ENCODE peak calls at places on chromosome 12, in ten cellular contexts. A is A549, M is H1, I is WTC11, U is SK-N-SH, Y is endothelial cell of umbilical vein, S is HCT116, E is HepG2, D is K562, H is GM12878. R is an unnamed sample.

GRCh38 chr12:54294152-54294913 is 6.5 kb downstream of the NFE2 start:
- DNase-seq in A (peak), M (peak), I (peak), U (peak), Y (peak), S (no peak), E (peak), D (peak), H (no peak), R (peak)

GRCh38 chr12:18864900-18865561 is 127.1 kb downstream of the CAPZA3 start:
- DNase-seq in A (no peak), M (no peak), I (no peak), U (peak), Y (no peak), S (no peak), E (no peak), D (no peak), H (no peak), R (no peak)

GRCh38 chr12:1934068-1934467 is 15.6 kb upstream of the CACNA2D4 start:
- DNase-seq in A (no peak), M (peak), I (no peak), U (peak), Y (no peak), S (no peak), E (no peak), D (no peak), H (no peak), R (no peak)

GRCh38 chr12:44779766-44780165 is 96.3 kb downstream of the NELL2 start:
- DNase-seq in A (no peak), M (no peak), I (no peak), U (no peak), Y (no peak), S (no peak), E (no peak), D (no peak), H (no peak), R (no peak)

GRCh38 chr12:109947511-109947910 is 47.4 kb downstream of the TCHP start:
- DNase-seq in A (no peak), M (no peak), I (no peak), U (no peak), Y (no peak), S (no peak), E (no peak), D (no peak), H (no peak), R (peak)

GRCh38 chr12:22729898-22730443 is 105.0 kb downstream of the ETNK1 start:
- DNase-seq in A (no peak), M (no peak), I (no peak), U (no peak), Y (peak), S (no peak), E (no peak), D (no peak), H (no peak), R (peak)

GRCh38 chr12:100303831-100304230 is 36.9 kb downstream of the SCYL2 start:
- DNase-seq in A (no peak), M (no peak), I (no peak), U (no peak), Y (no peak), S (no peak), E (no peak), D (no peak), H (no peak), R (no peak)

GRCh38 chr12:66456622-66457021 is 154.3 kb downstream of the HELB start:
- DNase-seq in A (no peak), M (no peak), I (no peak), U (no peak), Y (no peak), S (no peak), E (no peak), D (no peak), H (no peak), R (no peak)

GRCh38 chr12:67220065-67220464 is 49.1 kb upstream of the CAND1 start:
- DNase-seq in A (peak), M (no peak), I (peak), U (no peak), Y (no peak), S (peak), E (peak), D (no peak), H (no peak), R (peak)

GRCh38 chr12:47747115-47747514 is 11.6 kb downstream of the RAPGEF3 start:
- DNase-seq in A (no peak), M (no peak), I (no peak), U (no peak), Y (no peak), S (no peak), E (no peak), D (no peak), H (no peak), R (no peak)

GRCh38 chr12:131379758-131380157 is 331.1 kb upstream of the SFSWAP start:
- DNase-seq in A (no peak), M (peak), I (no peak), U (no peak), Y (no peak), S (no peak), E (no peak), D (no peak), H (no peak), R (no peak)

GRCh38 chr12:120249875-120250795 is 15.4 kb downstream of the PXN start:
- DNase-seq in A (no peak), M (no peak), I (no peak), U (no peak), Y (peak), S (no peak), E (no peak), D (no peak), H (no peak), R (peak)

GRCh38 chr12:22008196-22008595 is 37.8 kb upstream of the CMAS start:
- DNase-seq in A (no peak), M (no peak), I (no peak), U (no peak), Y (no peak), S (no peak), E (no peak), D (no peak), H (no peak), R (no peak)

GRCh38 chr12:1500095-1500801 is 94.1 kb downstream of the FBXL14 start:
- DNase-seq in A (peak), M (no peak), I (no peak), U (no peak), Y (no peak), S (no peak), E (no peak), D (peak), H (no peak), R (peak)

GRCh38 chr12:106839343-106839742 is 64.9 kb downstream of the RIC8B start:
- DNase-seq in A (no peak), M (no peak), I (no peak), U (no peak), Y (no peak), S (no peak), E (no peak), D (no peak), H (no peak), R (no peak)

GRCh38 chr12:64066052-64066451 is 156.0 kb downstream of the KICS2 start:
- DNase-seq in A (no peak), M (no peak), I (no peak), U (no peak), Y (no peak), S (no peak), E (peak), D (no peak), H (no peak), R (no peak)

GRCh38 chr12:42625611-42626010 is 36.1 kb upstream of the PRICKLE1 start:
- DNase-seq in A (no peak), M (no peak), I (no peak), U (peak), Y (peak), S (no peak), E (no peak), D (peak), H (no peak), R (no peak)

GRCh38 chr12:100077367-100077766 is 65.3 kb downstream of the BLTP3B start:
- DNase-seq in A (peak), M (no peak), I (no peak), U (peak), Y (no peak), S (no peak), E (peak), D (no peak), H (no peak), R (peak)

GRCh38 chr12:95147836-95148235 is 69.4 kb downstream of the FGD6 start:
- DNase-seq in A (no peak), M (no peak), I (no peak), U (no peak), Y (no peak), S (no peak), E (peak), D (no peak), H (no peak), R (no peak)

GRCh38 chr12:39581592-39581991 is 38.0 kb downstream of the ABCD2 start:
- DNase-seq in A (peak), M (no peak), I (no peak), U (no peak), Y (peak), S (peak), E (no peak), D (no peak), H (no peak), R (no peak)

GRCh38 chr12:91926810-91927209 is 218.8 kb downstream of the BTG1 start:
- DNase-seq in A (peak), M (no peak), I (no peak), U (no peak), Y (peak), S (no peak), E (peak), D (no peak), H (no peak), R (no peak)

GRCh38 chr12:15886372-15887042 is 4.3 kb downstream of the STRAP start:
- DNase-seq in A (peak), M (no peak), I (no peak), U (no peak), Y (peak), S (no peak), E (peak), D (no peak), H (no peak), R (no peak)

GRCh38 chr12:49451468-49452259 is 84.4 kb downstream of the SPATS2 start:
- DNase-seq in A (no peak), M (no peak), I (no peak), U (no peak), Y (no peak), S (no peak), E (no peak), D (no peak), H (peak), R (no peak)

GRCh38 chr12:131024026-131024425 is 70.3 kb downstream of the ADGRD1 start:
- DNase-seq in A (no peak), M (no peak), I (no peak), U (no peak), Y (no peak), S (no peak), E (no peak), D (no peak), H (no peak), R (no peak)

GRCh38 chr12:47799357-47799955 is 20.2 kb downstream of the HDAC7 start:
- DNase-seq in A (no peak), M (no peak), I (no peak), U (no peak), Y (no peak), S (no peak), E (no peak), D (no peak), H (no peak), R (no peak)

GRCh38 chr12:111319600-111320232 is 49.2 kb downstream of the PHETA1 start:
- DNase-seq in A (no peak), M (no peak), I (no peak), U (no peak), Y (no peak), S (no peak), E (no peak), D (no peak), H (no peak), R (no peak)

GRCh38 chr12:4855121-4855924 is 54.4 kb upstream of the KCNA1 start:
- DNase-seq in A (peak), M (peak), I (peak), U (peak), Y (peak), S (peak), E (peak), D (peak), H (peak), R (peak)

GRCh38 chr12:128079-128478 is 61.5 kb downstream of the IQSEC3 start:
- DNase-seq in A (no peak), M (no peak), I (no peak), U (no peak), Y (no peak), S (no peak), E (no peak), D (no peak), H (no peak), R (no peak)

GRCh38 chr12:82383930-82384513 is 25.7 kb downstream of the METTL25 start:
- DNase-seq in A (peak), M (no peak), I (no peak), U (no peak), Y (peak), S (no peak), E (no peak), D (no peak), H (no peak), R (peak)

GRCh38 chr12:124786065-124786964 is 77.3 kb downstream of the SCARB1 start:
- DNase-seq in A (peak), M (peak), I (peak), U (peak), Y (peak), S (no peak), E (no peak), D (no peak), H (no peak), R (no peak)

GRCh38 chr12:5305425-5305824 is 126.5 kb upstream of the NTF3 start:
- DNase-seq in A (no peak), M (no peak), I (no peak), U (no peak), Y (no peak), S (no peak), E (no peak), D (no peak), H (no peak), R (no peak)

GRCh38 chr12:84913151-84913550 is 552 bp upstream of the SLC6A15 start:
- DNase-seq in A (peak), M (peak), I (no peak), U (peak), Y (no peak), S (no peak), E (no peak), D (no peak), H (no peak), R (no peak)

GRCh38 chr12:106223485-106224391 is 24.1 kb downstream of the CKAP4 start:
- DNase-seq in A (peak), M (peak), I (peak), U (peak), Y (peak), S (peak), E (peak), D (peak), H (no peak), R (peak)

GRCh38 chr12:34186492-34186891 is 164.2 kb downstream of the ALG10 start:
- DNase-seq in A (no peak), M (no peak), I (no peak), U (no peak), Y (no peak), S (no peak), E (no peak), D (no peak), H (no peak), R (peak)

GRCh38 chr12:59452259-59452658 is 143.6 kb upstream of the SLC16A7 start:
- DNase-seq in A (no peak), M (no peak), I (no peak), U (no peak), Y (peak), S (no peak), E (no peak), D (no peak), H (no peak), R (no peak)

GRCh38 chr12:46154221-46154975 is 114.4 kb downstream of the SLC38A1 start:
- DNase-seq in A (peak), M (no peak), I (no peak), U (no peak), Y (peak), S (peak), E (no peak), D (no peak), H (no peak), R (no peak)

GRCh38 chr12:57726884-57727757 is 11.4 kb downstream of the AGAP2 start:
- DNase-seq in A (no peak), M (peak), I (peak), U (no peak), Y (peak), S (no peak), E (no peak), D (no peak), H (no peak), R (no peak)
- TF ChIP-seq MAX in A (no peak), M (peak), I (peak), U (peak), Y (no peak), S (no peak), E (no peak), D (no peak), H (no peak), R (no peak)

DNA sequence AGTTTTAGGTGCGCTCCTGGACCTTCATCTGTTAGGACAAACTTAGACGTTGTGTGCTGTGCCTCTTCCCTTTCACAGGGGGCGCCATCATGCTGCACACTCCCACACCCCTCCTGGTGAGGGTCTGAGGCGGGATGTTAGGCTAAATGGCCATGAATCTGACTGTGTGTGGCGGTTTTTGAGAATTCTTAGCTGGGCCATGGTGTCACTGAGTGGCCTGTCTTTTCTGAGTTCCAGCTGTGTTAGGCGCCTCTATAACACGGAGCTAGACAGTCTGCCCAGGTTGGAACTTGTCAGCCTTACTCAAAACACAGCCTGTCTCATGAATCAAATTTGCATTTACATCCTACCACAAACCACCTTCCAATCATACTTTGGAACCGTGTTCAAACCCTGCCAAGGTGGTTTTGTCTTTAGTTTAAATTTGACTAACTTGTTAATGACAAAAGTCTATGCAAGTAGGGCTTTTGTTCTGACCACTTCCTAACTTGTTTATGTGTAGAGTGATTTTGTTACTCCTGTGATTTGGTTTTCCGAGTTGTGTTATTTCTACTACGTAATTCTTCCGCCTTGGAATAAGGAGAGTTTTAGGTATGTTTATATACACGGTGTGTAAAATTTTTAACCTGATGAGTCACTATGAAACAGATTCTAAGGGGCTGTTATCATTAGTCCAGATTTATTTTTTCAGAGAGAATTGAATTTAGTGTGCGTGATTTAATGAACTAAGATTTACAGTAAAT is 19.6 kb downstream of the ACVR1B start:
- DNase-seq in A (peak), M (peak), I (peak), U (peak), Y (peak), S (no peak), E (peak), D (peak), H (peak), R (peak)
- TF ChIP-seq CTCF in A (peak), M (peak), I (peak), U (peak), Y (peak), S (no peak), E (peak), D (peak), H (peak), R (peak)

DNA sequence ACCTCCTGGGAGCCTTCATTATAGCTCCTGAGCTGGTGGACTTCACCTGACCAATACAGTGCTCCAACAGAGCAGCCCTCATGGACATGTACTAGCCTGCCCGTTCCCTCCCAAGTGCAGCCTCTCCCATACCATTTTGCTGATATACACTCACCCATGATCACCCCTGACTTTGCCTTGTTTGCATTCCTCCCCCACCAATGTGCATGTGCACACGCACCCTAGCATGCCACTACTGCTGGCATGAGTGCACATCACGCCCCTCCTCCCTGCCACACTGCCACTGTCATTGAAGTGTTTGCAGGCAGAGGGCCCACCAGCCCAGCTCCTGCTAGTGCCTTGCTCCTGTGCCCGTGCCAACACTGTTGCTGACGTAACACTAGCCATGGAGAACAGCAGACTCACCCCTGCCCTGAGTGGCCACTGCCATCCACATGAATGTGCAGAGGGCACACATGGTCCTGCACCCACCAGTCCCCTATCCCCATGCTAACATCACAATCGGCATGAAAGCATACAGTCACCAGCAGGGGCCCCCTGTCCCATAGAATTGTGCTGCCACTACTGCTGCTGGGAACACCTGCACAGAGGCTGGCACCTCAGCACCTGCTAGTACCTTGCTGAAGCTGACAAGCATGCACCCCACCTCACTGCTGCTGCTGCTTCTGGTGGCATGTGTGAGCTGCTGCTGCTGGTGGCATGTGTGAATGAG is 110.3 kb downstream of the SINHCAF start:
- DNase-seq in A (no peak), M (no peak), I (no peak), U (no peak), Y (no peak), S (no peak), E (no peak), D (no peak), H (no peak), R (no peak)
- TF ChIP-seq MAX in A (no peak), M (no peak), I (no peak), U (no peak), Y (no peak), S (no peak), E (no peak), D (no peak), H (no peak), R (no peak)

GRCh38 chr12:77725611-77726010 is 105.1 kb upstream of the NAV3 start:
- DNase-seq in A (no peak), M (no peak), I (no peak), U (no peak), Y (no peak), S (no peak), E (no peak), D (no peak), H (no peak), R (no peak)

GRCh38 chr12:77723308-77723707 is 107.4 kb upstream of the NAV3 start:
- DNase-seq in A (no peak), M (no peak), I (no peak), U (no peak), Y (no peak), S (no peak), E (no peak), D (no peak), H (no peak), R (no peak)

GRCh38 chr12:77724367-77724957 is 106.2 kb upstream of the NAV3 start:
- DNase-seq in A (peak), M (no peak), I (no peak), U (no peak), Y (peak), S (peak), E (peak), D (no peak), H (no peak), R (peak)

DNA sequence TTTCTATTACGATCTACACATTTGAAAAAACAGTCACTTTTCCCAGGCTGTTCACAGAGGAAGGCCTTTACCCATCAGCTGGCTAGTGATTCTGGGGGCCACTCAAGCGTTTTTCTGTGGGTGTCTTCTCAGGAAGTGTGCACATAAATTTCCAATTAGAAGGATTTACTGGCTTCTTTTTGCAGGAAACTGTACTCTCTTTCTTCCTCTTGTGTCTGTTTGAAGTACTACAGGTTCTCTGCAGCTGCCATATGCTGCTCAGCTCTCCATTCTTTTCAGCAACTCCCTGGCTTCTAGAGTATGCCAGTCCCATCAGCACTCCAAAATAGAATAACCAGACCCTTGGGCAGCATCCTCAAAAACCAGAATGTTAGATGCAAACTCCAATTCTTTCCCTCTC is 110.4 kb upstream of the NAV3 start:
- DNase-seq in A (peak), M (no peak), I (no peak), U (no peak), Y (no peak), S (no peak), E (no peak), D (no peak), H (no peak), R (no peak)
- TF ChIP-seq CTCF in A (no peak), M (peak), I (no peak), U (peak), Y (peak), S (no peak), E (no peak), D (no peak), H (peak), R (no peak)